ENCODE peak calls at places on chromosomes 1 and 21, in seven cellular contexts. T is OCI-LY7, G is GM23248, W is PC-3, V is GM23338, C is PC-9, R is SK-N-SH. E is an unnamed sample. For H3K4me1 and H3K9me2, the result is how much of the 10 kb centered on the place peaks cover.

GRCh38 chr21:25872271-25872670 is 137.5 kb downstream of the GABPA start:
- DNase-seq in T (no peak), G (no peak), W (no peak), V (peak), C (no peak), R (no peak), E (no peak)

GRCh38 chr21:45981641-45982255 is at the start of gene COL6A1:
- DNase-seq in T (no peak), G (peak), W (peak), V (peak), C (no peak), R (peak), E (no peak)

GRCh38 chr1:62589321-62589720 is 8.0 kb upstream of the ANGPTL3 start:
- DNase-seq in T (no peak), G (no peak), W (no peak), V (no peak), C (no peak), R (no peak), E (no peak)

GRCh38 chr1:6911974-6912373 is 126.7 kb downstream of the CAMTA1 start:
- DNase-seq in T (no peak), G (no peak), W (no peak), V (no peak), C (no peak), R (no peak), E (no peak)

GRCh38 chr1:236168716-236169429 is 26.5 kb downstream of the GPR137B start:
- DNase-seq in T (peak), G (peak), W (no peak), V (peak), C (peak), R (no peak), E (no peak)

GRCh38 chr1:237166593-237167077 is 124.7 kb downstream of the RYR2 start:
- DNase-seq in T (no peak), G (no peak), W (no peak), V (no peak), C (no peak), R (no peak), E (no peak)

GRCh38 chr1:116825735-116826438 is 71.7 kb downstream of the CD2 start:
- DNase-seq in T (no peak), G (no peak), W (no peak), V (no peak), C (no peak), R (peak), E (no peak)

GRCh38 chr1:193058529-193059281 is 455 bp downstream of the UCHL5 start:
- DNase-seq in T (peak), G (peak), W (peak), V (peak), C (peak), R (peak), E (peak)

GRCh38 chr1:230891413-230891812 is 23.1 kb upstream of the C1orf198 start:
- DNase-seq in T (no peak), G (peak), W (peak), V (no peak), C (no peak), R (no peak), E (no peak)

GRCh38 chr1:43841511-43841910 is 92.1 kb upstream of the ARTN start:
- DNase-seq in T (no peak), G (no peak), W (no peak), V (peak), C (no peak), R (no peak), E (no peak)

GRCh38 chr1:151839457-151840409 is at the start of gene C2CD4D:
- DNase-seq in T (no peak), G (no peak), W (peak), V (peak), C (peak), R (no peak), E (no peak)

GRCh38 chr21:34029724-34030528 is 43.5 kb upstream of the MRPS6 start:
- DNase-seq in T (peak), G (peak), W (peak), V (peak), C (peak), R (peak), E (peak)

GRCh38 chr1:217272385-217272784 is 358.5 kb downstream of the GPATCH2 start:
- DNase-seq in T (no peak), G (peak), W (peak), V (no peak), C (no peak), R (no peak), E (no peak)

GRCh38 chr1:202711949-202712635 is 1.8 kb upstream of the SYT2 start:
- DNase-seq in T (no peak), G (no peak), W (no peak), V (peak), C (no peak), R (peak), E (no peak)

GRCh38 chr1:200922406-200922805 is 27.7 kb downstream of the INAVA start:
- DNase-seq in T (no peak), G (no peak), W (no peak), V (no peak), C (no peak), R (no peak), E (no peak)

GRCh38 chr1:226310123-226310540 is 1.2 kb upstream of the LIN9 start:
- DNase-seq in T (peak), G (no peak), W (no peak), V (peak), C (no peak), R (no peak), E (peak)

GRCh38 chr1:9439074-9439761 is 100.0 kb upstream of the SLC25A33 start:
- DNase-seq in T (no peak), G (peak), W (no peak), V (no peak), C (no peak), R (no peak), E (no peak)

GRCh38 chr1:15723631-15724246 is 12.3 kb upstream of the SLC25A34 start:
- DNase-seq in T (no peak), G (no peak), W (no peak), V (no peak), C (no peak), R (no peak), E (no peak)

GRCh38 chr1:228408869-228409805 is 2.5 kb upstream of the TRIM11 start:
- DNase-seq in T (no peak), G (no peak), W (no peak), V (no peak), C (no peak), R (no peak), E (no peak)

GRCh38 chr1:186662752-186663151 is 17.5 kb downstream of the PTGS2 start:
- DNase-seq in T (no peak), G (peak), W (peak), V (no peak), C (no peak), R (no peak), E (no peak)

GRCh38 chr1:11833497-11833896 is 14.1 kb downstream of the NPPA start:
- DNase-seq in T (no peak), G (no peak), W (no peak), V (no peak), C (no peak), R (no peak), E (no peak)

DNA sequence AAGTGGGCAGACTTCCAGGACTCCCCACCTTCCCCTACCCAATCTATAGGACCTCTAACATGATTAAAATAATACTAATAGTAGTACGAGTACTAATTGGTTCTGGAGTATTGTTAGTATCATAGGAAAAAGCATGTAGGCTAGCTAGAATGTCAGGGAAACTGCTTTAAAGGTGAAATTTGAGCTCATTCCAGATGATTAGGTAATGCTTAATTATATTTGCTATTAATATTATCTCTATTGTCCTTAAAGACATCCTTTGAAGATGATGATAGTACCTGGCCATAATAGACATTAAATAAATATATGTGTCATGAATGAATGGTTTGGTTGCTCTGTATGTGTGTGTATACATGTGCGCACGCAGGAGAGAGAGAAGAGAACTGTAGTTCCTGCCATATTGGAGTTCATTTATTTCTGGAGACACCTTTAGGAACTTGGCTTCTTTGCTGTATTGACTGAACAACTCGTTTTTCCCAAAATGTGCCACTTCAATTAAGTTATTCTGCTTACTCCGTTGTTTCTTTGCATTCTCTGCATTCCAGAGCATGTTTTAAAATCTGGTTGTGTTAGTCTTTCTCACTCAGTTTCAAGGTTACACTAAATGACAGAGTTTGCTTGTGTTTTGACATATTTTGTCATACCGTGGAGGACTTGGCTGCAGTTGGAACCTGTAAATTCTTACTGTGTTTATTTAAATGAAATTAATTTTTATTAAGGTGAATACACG is 117.1 kb downstream of the OSBPL9 start:
- DNase-seq in T (no peak), G (peak), W (no peak), V (peak), C (no peak), R (no peak), E (no peak)
- H3K4me1 ChIP-seq in T (under half), G (under half), W (under half), V (under half), C (half or more), R (half or more), E (under half)

DNA sequence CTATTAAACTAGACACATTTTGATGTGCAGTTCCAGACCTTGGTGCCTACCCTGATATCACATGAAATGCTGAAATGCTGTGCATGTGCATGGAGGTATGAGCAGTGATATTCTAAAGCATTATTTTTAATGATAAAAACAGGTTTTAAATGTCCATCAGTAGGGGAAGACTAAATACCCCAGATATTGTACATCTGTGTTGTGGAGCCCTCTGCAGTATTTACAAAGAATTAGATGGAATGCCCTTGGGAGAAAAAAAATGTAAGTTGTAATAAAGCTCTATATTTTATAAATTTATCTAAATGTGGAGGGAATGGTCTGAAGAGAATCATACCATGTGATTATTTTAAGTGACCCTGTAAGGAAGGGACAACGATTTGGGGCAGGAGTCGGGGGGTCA is 39.1 kb upstream of the IGSF5 start:
- DNase-seq in T (no peak), G (peak), W (peak), V (no peak), C (no peak), R (no peak), E (no peak)
- H3K9me2 ChIP-seq in T (under half), G (under half), W (under half), V (under half), C (under half), R (under half), E (under half)

GRCh38 chr1:197356723-197357533 is 88.9 kb downstream of the CRB1 start:
- DNase-seq in T (peak), G (peak), W (peak), V (peak), C (peak), R (peak), E (peak)
- H2AFZ ChIP-seq in T (no peak), G (peak), W (peak), V (no peak), C (no peak), R (no peak), E (no peak)

GRCh38 chr1:169515641-169516040 is 29.9 kb upstream of the SLC19A2 start:
- DNase-seq in T (no peak), G (no peak), W (no peak), V (no peak), C (peak), R (no peak), E (no peak)
- H3K4me1 ChIP-seq in T (under half), G (under half), W (half or more), V (under half), C (under half), R (under half), E (under half)

DNA sequence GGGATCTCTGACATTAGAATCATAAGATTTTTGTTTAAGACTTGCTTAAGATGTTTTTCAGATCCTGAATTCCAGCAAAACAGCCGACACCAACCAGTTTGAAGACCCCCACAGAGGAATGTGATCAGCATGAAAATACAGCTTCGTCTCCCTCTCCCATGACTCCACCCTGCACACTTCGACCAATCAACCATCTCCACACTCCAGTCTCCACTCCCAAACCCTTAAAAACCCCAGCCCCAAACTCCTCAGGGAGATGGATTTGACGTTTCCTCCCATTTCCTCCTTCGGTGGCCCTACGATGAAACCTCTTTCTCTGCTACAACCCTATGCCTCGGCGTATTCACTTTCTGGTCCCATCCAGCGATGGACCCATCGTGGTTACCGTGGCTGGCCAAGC is 30.1 kb upstream of the KIF26B start:
- DNase-seq in T (no peak), G (no peak), W (no peak), V (peak), C (no peak), R (no peak), E (no peak)
- H3K9me2 ChIP-seq in T (under half), G (under half), W (under half), V (under half), C (under half), R (under half), E (under half)

DNA sequence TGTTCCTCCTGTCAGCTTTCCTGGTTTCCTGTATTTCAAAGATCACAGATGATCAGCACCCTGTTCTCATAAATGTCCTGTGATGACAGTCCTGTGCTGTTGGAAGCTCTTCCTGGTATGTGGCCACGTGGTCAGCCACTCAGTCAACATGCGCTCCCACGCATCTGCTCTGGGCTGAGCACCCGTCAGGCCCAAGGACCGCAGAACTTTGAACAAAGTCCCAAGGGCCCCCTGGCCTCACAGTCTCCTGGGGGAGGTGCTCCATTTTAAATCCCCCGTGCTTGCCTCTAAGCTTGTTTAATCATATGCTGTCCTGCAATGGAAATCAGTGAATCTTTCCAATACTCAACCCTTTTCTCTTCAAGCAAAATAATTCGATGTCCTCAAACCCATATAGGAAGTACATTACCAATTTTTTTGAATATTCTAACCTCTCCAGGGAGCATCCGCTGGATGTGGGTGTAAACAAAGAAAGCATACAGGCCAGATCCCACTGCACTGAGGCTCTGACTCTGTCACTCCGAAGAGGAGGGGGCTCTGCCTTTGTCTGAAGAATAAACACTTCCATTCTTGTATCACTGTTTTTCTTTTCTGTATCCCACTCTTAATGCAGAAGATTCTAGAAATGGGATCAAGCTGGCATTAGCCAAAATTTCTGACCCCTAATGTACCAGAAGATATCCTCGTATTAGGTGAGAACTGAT is 250.3 kb downstream of the SDCCAG8 start:
- DNase-seq in T (no peak), G (no peak), W (no peak), V (no peak), C (no peak), R (no peak), E (no peak)
- H2AFZ ChIP-seq in T (no peak), G (no peak), W (no peak), V (no peak), C (no peak), R (no peak), E (no peak)

GRCh38 chr1:65997693-65998092 is 205.0 kb downstream of the PDE4B start:
- DNase-seq in T (no peak), G (no peak), W (no peak), V (no peak), C (no peak), R (no peak), E (no peak)

GRCh38 chr1:65994223-65994622 is 201.5 kb downstream of the PDE4B start:
- DNase-seq in T (no peak), G (no peak), W (no peak), V (no peak), C (no peak), R (no peak), E (no peak)

GRCh38 chr1:65993047-65993363 is 200.3 kb downstream of the PDE4B start:
- DNase-seq in T (no peak), G (no peak), W (no peak), V (no peak), C (no peak), R (no peak), E (no peak)

GRCh38 chr1:65995928-65996327 is 203.2 kb downstream of the PDE4B start:
- DNase-seq in T (no peak), G (no peak), W (no peak), V (no peak), C (no peak), R (no peak), E (no peak)

GRCh38 chr1:65995326-65995725 is 202.6 kb downstream of the PDE4B start:
- DNase-seq in T (no peak), G (no peak), W (no peak), V (peak), C (no peak), R (no peak), E (no peak)
- H3K4me1 ChIP-seq in T (under half), G (under half), W (under half), V (under half), C (under half), R (under half), E (under half)

GRCh38 chr1:22018583-22019559 is 17.4 kb downstream of the CELA3A start:
- DNase-seq in T (peak), G (peak), W (peak), V (peak), C (peak), R (no peak), E (peak)
- H3K9me2 ChIP-seq in T (under half), G (under half), W (under half), V (under half), C (under half), R (under half), E (under half)

E was measured in Karpas-422.